ENCODE peak calls at places on chromosomes 7 and 10, in five cellular contexts. B is WTC11; S is coronary artery; E is endothelial cell; N is CD4-positive, alpha-beta T cell. W is an unnamed sample.

GRCh38 chr7:101162551-101163280 is 2.7 kb downstream of the VGF start:
- DNase-seq in N (no peak), B (peak), S (no peak), E (peak), W (no peak)

GRCh38 chr10:108362306-108362705 is 1197.8 kb upstream of the SORCS1 start:
- DNase-seq in B (no peak), E (no peak), N (no peak), S (no peak), W (no peak)

GRCh38 chr7:23380961-23381360 is 81.8 kb downstream of the MALSU1 start:
- DNase-seq in B (no peak), N (no peak), E (no peak), S (no peak), W (no peak)

GRCh38 chr7:42138691-42139090 is 98.3 kb downstream of the GLI3 start:
- DNase-seq in B (peak), N (no peak), S (no peak), E (no peak), W (no peak)

GRCh38 chr10:76581685-76582084 is 1055.9 kb downstream of the KCNMA1 start:
- DNase-seq in E (no peak), N (no peak), B (no peak), S (no peak), W (no peak)

GRCh38 chr10:114252097-114252496 is 13.0 kb downstream of the VWA2 start:
- DNase-seq in E (no peak), B (no peak), S (no peak), N (no peak), W (no peak)

GRCh38 chr10:102024799-102025198 is 31.2 kb downstream of the ARMH3 start:
- DNase-seq in B (no peak), S (no peak), N (no peak), E (no peak), W (no peak)

GRCh38 chr7:3267928-3268690 is 32.9 kb upstream of the SDK1 start:
- DNase-seq in N (no peak), S (no peak), E (no peak), B (no peak), W (peak)

GRCh38 chr7:69388462-69389137 is 209.7 kb upstream of the AUTS2 start:
- DNase-seq in S (no peak), B (no peak), E (no peak), N (no peak), W (no peak)

GRCh38 chr7:77800158-77800557 is 1.6 kb downstream of the PHTF2 start:
- DNase-seq in B (no peak), S (no peak), N (no peak), E (no peak), W (no peak)

GRCh38 chr7:29539471-29539870 is 24.2 kb upstream of the PRR15 start:
- DNase-seq in N (no peak), B (no peak), E (no peak), S (no peak), W (no peak)

GRCh38 chr7:147547252-147547897 is 1043.2 kb upstream of the C7orf33 start:
- DNase-seq in E (peak), N (no peak), S (no peak), B (peak), W (no peak)
- TF ChIP-seq CTCF in E (peak), N (no peak), S (no peak), B (peak), W (peak)

DNA sequence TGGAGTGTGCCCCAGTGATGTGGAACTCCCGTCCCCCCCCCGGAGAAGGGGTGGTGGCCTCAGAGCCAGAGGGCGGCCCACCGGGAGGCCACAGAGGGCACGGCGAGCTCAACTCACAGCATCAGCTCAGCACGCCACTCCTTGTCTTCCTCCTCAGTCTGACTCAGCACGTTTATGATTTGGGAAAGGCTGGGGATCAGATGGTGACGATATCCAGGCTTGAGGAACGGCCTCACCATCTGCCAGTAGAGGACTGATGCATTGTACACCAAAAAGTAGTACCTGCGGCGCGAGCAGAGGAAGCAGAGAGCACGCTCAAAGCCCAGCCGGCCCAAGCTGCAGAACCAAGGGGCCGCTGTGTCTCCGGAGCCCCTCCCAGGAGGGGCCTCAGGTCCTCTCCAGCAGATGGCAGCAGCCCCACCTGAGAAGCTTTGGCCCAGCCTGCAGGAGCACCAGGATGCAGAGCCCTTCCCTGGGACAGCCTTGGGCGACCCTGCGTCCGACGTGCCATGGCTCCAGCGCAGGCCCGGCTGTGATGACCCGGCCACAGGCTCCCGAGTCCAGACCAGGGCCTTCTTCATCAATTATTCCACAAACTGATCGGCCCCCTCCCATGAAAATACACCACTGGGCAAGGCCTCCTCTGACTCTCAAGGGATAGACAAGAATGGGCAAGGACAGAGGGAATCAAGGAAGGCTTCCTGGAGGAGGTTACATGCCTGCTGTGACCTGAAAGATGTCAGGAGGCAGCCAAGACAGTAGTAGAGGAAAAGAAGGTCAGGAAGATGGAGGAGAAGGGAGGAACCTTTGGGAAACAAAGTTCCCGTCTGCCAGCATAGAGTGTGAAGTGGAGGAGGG is 3.7 kb downstream of the CFAP46 start:
- DNase-seq in E (peak), N (peak), B (peak), S (no peak), W (no peak)
- TF ChIP-seq CTCF in E (peak), N (no peak), B (no peak), S (no peak), W (peak)

DNA sequence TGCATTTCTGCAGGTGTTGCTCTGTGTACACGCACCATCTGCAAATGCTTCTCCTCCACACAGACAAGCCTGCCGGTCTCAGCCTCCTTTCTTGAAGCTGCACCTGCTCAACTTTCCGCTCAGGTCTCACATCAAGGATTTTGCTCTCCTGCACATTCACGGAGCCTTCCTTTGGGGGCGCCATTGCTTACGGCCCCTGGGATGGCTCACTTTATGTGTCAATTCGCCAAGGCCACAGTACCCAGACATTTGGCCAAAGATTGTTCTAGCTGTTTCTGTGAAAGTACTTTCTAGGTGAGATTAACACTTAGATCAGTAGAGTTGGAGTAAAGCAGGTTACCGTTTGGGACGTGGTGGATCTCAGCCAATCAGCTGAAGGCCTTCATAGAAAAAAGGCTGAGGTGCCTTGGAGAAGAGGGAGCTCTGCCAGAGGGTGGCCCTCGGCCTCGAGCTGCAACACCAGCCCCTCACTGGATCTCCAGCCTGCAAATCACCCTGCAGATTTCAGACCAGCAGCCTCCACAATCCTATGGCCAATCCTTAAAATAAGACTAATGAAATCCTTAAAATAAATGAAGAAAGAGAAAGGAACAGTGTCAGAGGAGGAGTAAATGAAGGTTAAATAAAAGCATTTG is 39.9 kb upstream of the PPP2R2D start:
- DNase-seq in E (no peak), N (no peak), S (no peak), B (peak), W (no peak)
- TF ChIP-seq CTCF in E (no peak), N (no peak), S (no peak), B (no peak), W (no peak)

GRCh38 chr7:73864981-73865711 is 4.2 kb downstream of the TMEM270 start:
- DNase-seq in E (no peak), N (no peak), S (no peak), B (no peak), W (no peak)

GRCh38 chr7:73866446-73866767 is 5.4 kb downstream of the TMEM270 start:
- DNase-seq in B (no peak), N (no peak), S (no peak), E (no peak), W (no peak)

GRCh38 chr7:73869011-73869785 is 8.2 kb downstream of the TMEM270 start:
- DNase-seq in S (no peak), B (no peak), N (no peak), E (no peak), W (no peak)

GRCh38 chr7:73870041-73870492 is 9.1 kb downstream of the TMEM270 start:
- DNase-seq in N (no peak), E (no peak), B (peak), S (no peak), W (no peak)

DNA sequence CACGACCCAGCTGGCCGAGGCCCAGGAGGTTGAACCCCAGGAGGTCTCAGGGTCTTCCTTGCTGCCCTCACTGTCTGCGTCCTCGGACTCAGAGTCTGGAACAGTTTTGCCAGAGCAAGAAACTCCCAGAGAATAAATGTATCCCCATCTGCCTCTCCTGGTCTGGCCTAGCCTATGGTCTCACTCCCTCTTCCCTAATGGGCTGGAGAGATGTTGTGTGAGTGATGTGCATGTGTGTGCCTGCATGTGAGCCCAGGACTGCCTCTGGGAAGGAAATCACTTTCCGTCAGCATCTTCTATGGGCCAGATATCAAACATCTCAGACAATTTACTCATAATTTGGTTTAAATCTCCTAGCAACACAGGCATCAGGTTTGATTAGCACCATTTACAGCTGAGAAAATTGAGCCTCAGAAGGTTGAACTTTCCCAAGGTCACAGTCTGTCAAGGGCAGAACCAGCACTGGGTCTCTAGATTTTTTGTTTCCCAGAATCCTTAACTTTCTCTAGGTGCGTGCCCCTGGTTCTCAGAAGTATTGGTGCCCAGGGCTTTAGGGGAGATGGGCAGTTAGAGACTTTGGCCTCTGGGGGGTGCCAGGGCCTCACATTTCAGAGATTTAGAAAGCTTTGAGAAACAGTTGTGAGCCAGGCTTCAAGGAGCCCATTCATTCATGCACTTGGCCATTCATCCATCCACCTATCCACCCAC is 4.9 kb downstream of the TMEM270 start:
- DNase-seq in N (no peak), E (peak), B (peak), S (no peak), W (no peak)
- TF ChIP-seq CTCF in N (no peak), E (peak), B (peak), S (peak), W (peak)

DNA sequence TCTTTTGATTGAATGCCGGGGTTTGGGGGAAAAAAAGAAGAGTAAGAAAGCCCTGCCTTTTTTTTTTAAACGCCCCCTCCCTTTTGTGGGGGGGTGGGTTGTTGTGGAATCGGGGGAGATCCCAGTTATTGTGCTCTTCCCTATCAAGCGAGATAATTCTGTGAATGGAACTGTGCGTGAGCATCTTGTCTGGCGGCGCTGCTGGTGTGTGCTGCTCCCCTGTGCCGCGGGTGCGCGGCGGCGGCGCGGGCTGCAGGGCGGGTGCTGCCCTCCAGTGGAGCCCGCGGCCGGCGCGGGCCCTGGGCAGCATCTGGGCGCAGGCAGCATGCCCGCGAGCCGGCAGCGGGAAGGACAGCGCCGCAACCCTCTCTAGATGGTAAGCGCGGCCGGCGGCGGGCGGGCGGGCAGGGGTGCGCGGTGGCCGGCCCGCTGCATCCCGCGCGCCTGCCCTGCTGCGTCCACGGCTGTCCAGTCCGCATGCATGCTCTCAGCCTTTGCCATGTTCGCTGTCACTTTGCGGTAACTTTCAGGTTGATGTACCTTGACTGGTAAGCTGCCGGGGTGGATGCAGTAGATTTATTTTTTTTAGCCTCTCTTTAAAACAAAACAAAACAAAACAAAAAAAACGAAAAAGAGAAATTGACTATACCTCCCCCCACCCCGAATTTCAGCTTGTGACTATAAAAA is 176.6 kb downstream of the TCF7L2 start:
- DNase-seq in E (peak), S (no peak), N (no peak), B (peak), W (peak)
- TF ChIP-seq CTCF in E (peak), S (peak), N (no peak), B (peak), W (peak)

GRCh38 chr10:93703066-93703465 is 674 bp upstream of the FRA10AC1 start:
- DNase-seq in E (no peak), B (no peak), S (no peak), N (no peak), W (no peak)

GRCh38 chr10:93701903-93702277 is 502 bp downstream of the FRA10AC1 start:
- DNase-seq in N (peak), S (no peak), E (no peak), B (no peak), W (no peak)

GRCh38 chr10:93702278-93703001 is at the start of gene FRA10AC1:
- DNase-seq in S (peak), N (peak), B (peak), E (peak), W (peak)

GRCh38 chr10:93695720-93696119 is 6.7 kb downstream of the FRA10AC1 start:
- DNase-seq in E (no peak), B (no peak), N (no peak), S (no peak), W (no peak)

GRCh38 chr10:93697207-93697606 is 5.2 kb downstream of the FRA10AC1 start:
- DNase-seq in N (no peak), E (no peak), B (no peak), S (no peak), W (no peak)
- TF ChIP-seq CTCF in N (no peak), E (no peak), B (no peak), S (no peak), W (no peak)

DNA sequence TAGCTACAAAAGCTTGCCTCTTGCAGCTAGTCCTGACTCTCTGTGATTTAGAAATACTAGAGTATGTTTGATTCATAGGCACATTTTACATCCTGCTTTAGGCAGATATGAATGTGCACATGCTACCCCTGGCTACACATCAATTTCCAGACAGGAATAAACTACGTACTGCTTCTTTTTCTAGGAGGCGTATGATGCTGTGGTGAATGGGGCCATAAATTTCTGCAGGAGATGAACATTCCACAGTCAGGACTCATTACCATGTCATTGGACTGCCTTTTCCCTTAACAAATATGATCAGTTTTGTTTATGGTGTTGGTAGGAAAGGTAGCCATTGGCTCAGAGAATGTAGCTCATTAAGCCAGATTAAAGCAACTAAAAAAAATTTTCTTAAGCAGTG is 50.1 kb upstream of the IFRD1 start:
- DNase-seq in E (no peak), N (no peak), B (no peak), S (no peak), W (no peak)
- TF ChIP-seq CTCF in E (no peak), N (no peak), B (no peak), S (no peak), W (no peak)

DNA sequence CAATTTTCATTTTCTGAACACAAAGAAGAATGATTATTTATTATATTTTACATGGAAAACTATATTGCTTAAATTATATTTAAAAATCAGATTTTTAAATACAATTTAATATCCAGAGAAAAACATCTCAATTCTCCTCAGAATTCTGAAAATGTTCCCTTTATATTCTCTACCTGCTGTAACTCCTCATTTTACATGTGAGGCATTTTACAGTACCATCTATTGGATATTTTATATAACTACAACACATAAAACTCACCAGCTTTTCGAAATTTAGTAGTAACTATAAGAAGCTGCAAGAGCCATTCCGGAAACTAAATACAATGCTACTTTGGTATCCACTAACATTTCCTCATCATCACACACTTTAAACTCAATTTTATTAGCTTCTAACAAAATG is 264.6 kb downstream of the DGKB start:
- DNase-seq in E (no peak), B (no peak), S (no peak), N (no peak), W (no peak)
- TF ChIP-seq CTCF in E (no peak), B (no peak), S (no peak), N (no peak), W (no peak)

GRCh38 chr10:7152982-7153381 is 257.9 kb downstream of the SFMBT2 start:
- DNase-seq in S (no peak), N (no peak), E (no peak), B (no peak), W (no peak)
- TF ChIP-seq CTCF in S (no peak), N (no peak), E (no peak), B (no peak), W (no peak)

GRCh38 chr7:157233677-157234076 is 95.0 kb downstream of the UBE3C start:
- DNase-seq in B (no peak), N (no peak), S (no peak), E (no peak), W (peak)

GRCh38 chr7:157224627-157225026 is 85.9 kb downstream of the UBE3C start:
- DNase-seq in E (no peak), N (no peak), S (no peak), B (no peak), W (no peak)

GRCh38 chr7:157234271-157234670 is 95.5 kb downstream of the UBE3C start:
- DNase-seq in E (no peak), B (no peak), N (no peak), S (no peak), W (no peak)

GRCh38 chr7:157228864-157229422 is 90.2 kb downstream of the UBE3C start:
- DNase-seq in N (peak), B (peak), E (peak), S (no peak), W (no peak)
- TF ChIP-seq CTCF in N (peak), B (no peak), E (no peak), S (no peak), W (peak)

W was measured in astrocyte of the cerebellum.